ENCODE peak calls at places on chromosomes 7 and 10, in ten cellular contexts. V is tibial nerve, W is endodermal cell, F is osteocyte, O is left ventricle myocardium inferior, B is adrenal gland, U is body of pancreas, J is AG04450, Y is brain microvascular endothelial cell, M is breast epithelium. G is an unnamed sample.

GRCh38 chr10:23505797-23506465 is 67.1 kb downstream of the OTUD1 start:
- DNase-seq in Y (no peak), O (no peak), V (no peak), F (no peak), U (no peak), M (no peak), B (no peak), J (no peak), W (no peak), G (no peak)

GRCh38 chr7:71683382-71683781 is 551.4 kb downstream of the GALNT17 start:
- DNase-seq in B (no peak), O (no peak), J (no peak), Y (no peak), W (no peak), U (no peak), M (no peak), F (no peak), V (no peak), G (no peak)

GRCh38 chr7:158031820-158032424 is 555.7 kb downstream of the PTPRN2 start:
- DNase-seq in J (no peak), U (no peak), M (peak), Y (no peak), B (no peak), O (no peak), W (peak), F (no peak), V (no peak), G (no peak)

GRCh38 chr7:47335071-47335470 is 246.8 kb downstream of the TNS3 start:
- DNase-seq in F (no peak), B (no peak), M (peak), O (no peak), U (no peak), Y (no peak), V (no peak), W (peak), J (no peak), G (no peak)

GRCh38 chr7:27873981-27874957 is 134.3 kb downstream of the TAX1BP1 start:
- DNase-seq in V (no peak), W (no peak), F (peak), Y (peak), U (peak), J (no peak), M (no peak), B (peak), O (peak), G (no peak)

GRCh38 chr7:47091141-47091540 is 490.8 kb downstream of the TNS3 start:
- DNase-seq in U (no peak), J (no peak), B (no peak), M (no peak), V (no peak), F (no peak), Y (peak), O (no peak), W (no peak), G (no peak)

GRCh38 chr7:69374036-69374420 is 224.2 kb upstream of the AUTS2 start:
- DNase-seq in Y (no peak), B (no peak), O (no peak), J (no peak), W (no peak), V (no peak), F (no peak), U (no peak), M (no peak), G (no peak)

GRCh38 chr7:51053194-51053925 is 263.2 kb downstream of the COBL start:
- DNase-seq in B (no peak), M (no peak), J (no peak), Y (no peak), V (no peak), O (no peak), U (no peak), F (peak), W (no peak), G (no peak)

GRCh38 chr7:103031024-103031423 is 43.6 kb downstream of the FBXL13 start:
- DNase-seq in V (no peak), Y (no peak), O (no peak), J (no peak), B (no peak), U (no peak), W (no peak), F (no peak), M (no peak), G (no peak)

GRCh38 chr10:86306628-86307278 is 59.8 kb downstream of the GRID1 start:
- DNase-seq in U (no peak), F (no peak), J (no peak), O (no peak), W (peak), B (no peak), V (no peak), Y (peak), M (peak), G (no peak)

GRCh38 chr10:5550621-5551530 is 26.1 kb downstream of the CALML3 start:
- DNase-seq in B (no peak), O (peak), W (no peak), M (peak), U (peak), V (no peak), F (no peak), J (no peak), Y (peak), G (no peak)

GRCh38 chr7:18558503-18558902 is 63.0 kb downstream of the HDAC9 start:
- DNase-seq in V (no peak), M (no peak), B (no peak), J (no peak), Y (no peak), F (no peak), U (no peak), W (no peak), O (no peak), G (peak)

GRCh38 chr7:157717211-157718174 is 380.7 kb downstream of the DNAJB6 start:
- DNase-seq in U (no peak), V (no peak), F (no peak), B (no peak), O (no peak), Y (no peak), J (no peak), M (peak), W (peak), G (no peak)

GRCh38 chr7:2019693-2020511 is 212.8 kb downstream of the MAD1L1 start:
- DNase-seq in J (peak), U (peak), O (peak), W (no peak), Y (peak), V (peak), M (no peak), F (no peak), B (peak), G (peak)

GRCh38 chr7:33423646-33424020 is 294.3 kb downstream of the BBS9 start:
- DNase-seq in O (no peak), W (peak), V (no peak), F (no peak), U (no peak), Y (no peak), M (no peak), J (no peak), B (no peak), G (no peak)

GRCh38 chr10:92313750-92314149 is 22.8 kb downstream of the MARCHF5 start:
- DNase-seq in V (no peak), W (no peak), U (no peak), B (no peak), J (no peak), M (no peak), F (no peak), O (no peak), Y (no peak), G (no peak)

GRCh38 chr7:24401628-24402593 is 117.9 kb downstream of the NPY start:
- DNase-seq in B (no peak), F (no peak), W (no peak), Y (no peak), U (no peak), V (no peak), O (no peak), J (no peak), M (no peak), G (peak)

GRCh38 chr10:51711519-51711891 is 12.1 kb upstream of the CSTF2T start:
- DNase-seq in Y (no peak), M (no peak), O (no peak), V (no peak), J (no peak), U (no peak), W (no peak), F (no peak), B (no peak), G (no peak)

GRCh38 chr10:37236093-37236492 is 110.7 kb downstream of the ANKRD30A start:
- DNase-seq in J (no peak), F (no peak), B (no peak), M (no peak), Y (no peak), O (no peak), V (no peak), W (no peak), U (no peak), G (no peak)

GRCh38 chr7:124152859-124153692 is 120.2 kb upstream of the TMEM229A start:
- DNase-seq in W (peak), O (no peak), J (peak), Y (peak), F (no peak), V (no peak), B (peak), U (no peak), M (no peak), G (no peak)

GRCh38 chr10:90592903-90593302 is 264.9 kb downstream of the HTR7 start:
- DNase-seq in W (peak), Y (peak), M (no peak), B (peak), J (peak), U (peak), F (no peak), O (peak), V (no peak), G (peak)

GRCh38 chr10:102112210-102112817 is 7.9 kb downstream of the LDB1 start:
- DNase-seq in W (peak), J (no peak), O (no peak), B (no peak), V (no peak), M (no peak), F (no peak), U (no peak), Y (no peak), G (no peak)

GRCh38 chr10:118209215-118209614 is 132.9 kb downstream of the FAM204A start:
- DNase-seq in Y (no peak), J (no peak), W (no peak), B (no peak), M (no peak), V (no peak), O (no peak), F (no peak), U (no peak), G (no peak)

GRCh38 chr10:63261496-63261895 is 128.4 kb downstream of the NRBF2 start:
- DNase-seq in Y (no peak), B (no peak), F (no peak), U (no peak), O (no peak), W (no peak), M (no peak), V (no peak), J (no peak), G (no peak)

GRCh38 chr7:17009007-17009719 is 127.4 kb upstream of the AGR3 start:
- DNase-seq in V (no peak), F (no peak), W (no peak), B (no peak), M (no peak), J (no peak), Y (no peak), U (no peak), O (no peak), G (no peak)

GRCh38 chr7:48154792-48155413 is 16.4 kb upstream of the ABCA13 start:
- DNase-seq in O (no peak), J (no peak), U (peak), V (no peak), B (peak), M (no peak), F (no peak), W (peak), Y (peak), G (no peak)

GRCh38 chr10:86658261-86658741 is 4.0 kb downstream of the OPN4 start:
- DNase-seq in Y (no peak), J (no peak), O (no peak), V (no peak), U (peak), B (peak), M (peak), W (peak), F (no peak), G (no peak)

GRCh38 chr7:132124575-132124974 is 451.7 kb downstream of the PLXNA4 start:
- DNase-seq in V (no peak), J (no peak), F (no peak), B (no peak), W (no peak), Y (no peak), M (no peak), O (no peak), U (no peak), G (no peak)

GRCh38 chr10:62653254-62653653 is 151.3 kb upstream of the ADO start:
- DNase-seq in W (no peak), M (no peak), J (no peak), B (no peak), U (no peak), Y (no peak), F (no peak), O (no peak), V (no peak), G (no peak)

GRCh38 chr7:47026733-47027450 is 555.0 kb downstream of the TNS3 start:
- DNase-seq in W (no peak), B (no peak), Y (no peak), U (no peak), J (no peak), M (no peak), F (no peak), O (peak), V (no peak), G (no peak)

GRCh38 chr7:112252141-112252540 is 45.6 kb downstream of the ZNF277 start:
- DNase-seq in F (no peak), U (no peak), M (no peak), W (no peak), O (no peak), J (no peak), V (no peak), B (no peak), Y (no peak), G (no peak)

GRCh38 chr7:112252691-112253090 is 46.2 kb downstream of the ZNF277 start:
- DNase-seq in J (no peak), O (no peak), M (no peak), V (no peak), Y (no peak), U (no peak), F (no peak), B (no peak), W (no peak), G (no peak)

GRCh38 chr7:112254709-112255387 is 48.4 kb downstream of the ZNF277 start:
- DNase-seq in U (no peak), W (no peak), F (no peak), V (no peak), B (no peak), O (no peak), Y (no peak), M (no peak), J (no peak), G (no peak)

GRCh38 chr7:112255388-112255720 is 48.9 kb downstream of the ZNF277 start:
- DNase-seq in W (no peak), J (no peak), O (no peak), F (no peak), B (no peak), Y (no peak), U (no peak), M (no peak), V (no peak), G (no peak)

GRCh38 chr7:112254166-112254565 is 47.7 kb downstream of the ZNF277 start:
- DNase-seq in W (no peak), Y (no peak), B (no peak), J (no peak), F (no peak), M (no peak), V (no peak), U (no peak), O (no peak), G (no peak)
- TF ChIP-seq CTCF in W (no peak), Y (no peak), B (no peak), J (no peak), F (no peak), M (no peak), V (no peak), U (no peak), O (no peak), G (no peak)

GRCh38 chr10:45612741-45613140 is 59.8 kb downstream of the ZFAND4 start:
- DNase-seq in Y (no peak), B (no peak), V (no peak), F (no peak), U (no peak), W (no peak), J (no peak), M (no peak), O (no peak), G (no peak)
- TF ChIP-seq CTCF in Y (no peak), B (no peak), V (no peak), F (no peak), U (no peak), W (no peak), J (no peak), M (no peak), O (no peak), G (no peak)

GRCh38 chr7:155455132-155455693 is 2.7 kb upstream of the EN2 start:
- DNase-seq in B (no peak), Y (no peak), U (no peak), O (no peak), J (no peak), F (no peak), V (no peak), M (no peak), W (peak), G (no peak)

GRCh38 chr7:155453296-155454182 is 4.4 kb upstream of the EN2 start:
- DNase-seq in V (no peak), Y (no peak), F (no peak), O (no peak), W (peak), U (no peak), M (no peak), B (no peak), J (no peak), G (no peak)

GRCh38 chr7:155452505-155453295 is 5.2 kb upstream of the EN2 start:
- DNase-seq in W (no peak), J (no peak), V (no peak), F (no peak), M (no peak), O (no peak), Y (no peak), U (no peak), B (no peak), G (no peak)

GRCh38 chr7:155455776-155456516 is 2.0 kb upstream of the EN2 start:
- DNase-seq in B (no peak), F (no peak), W (peak), O (no peak), M (peak), Y (no peak), J (no peak), U (no peak), V (no peak), G (no peak)

DNA sequence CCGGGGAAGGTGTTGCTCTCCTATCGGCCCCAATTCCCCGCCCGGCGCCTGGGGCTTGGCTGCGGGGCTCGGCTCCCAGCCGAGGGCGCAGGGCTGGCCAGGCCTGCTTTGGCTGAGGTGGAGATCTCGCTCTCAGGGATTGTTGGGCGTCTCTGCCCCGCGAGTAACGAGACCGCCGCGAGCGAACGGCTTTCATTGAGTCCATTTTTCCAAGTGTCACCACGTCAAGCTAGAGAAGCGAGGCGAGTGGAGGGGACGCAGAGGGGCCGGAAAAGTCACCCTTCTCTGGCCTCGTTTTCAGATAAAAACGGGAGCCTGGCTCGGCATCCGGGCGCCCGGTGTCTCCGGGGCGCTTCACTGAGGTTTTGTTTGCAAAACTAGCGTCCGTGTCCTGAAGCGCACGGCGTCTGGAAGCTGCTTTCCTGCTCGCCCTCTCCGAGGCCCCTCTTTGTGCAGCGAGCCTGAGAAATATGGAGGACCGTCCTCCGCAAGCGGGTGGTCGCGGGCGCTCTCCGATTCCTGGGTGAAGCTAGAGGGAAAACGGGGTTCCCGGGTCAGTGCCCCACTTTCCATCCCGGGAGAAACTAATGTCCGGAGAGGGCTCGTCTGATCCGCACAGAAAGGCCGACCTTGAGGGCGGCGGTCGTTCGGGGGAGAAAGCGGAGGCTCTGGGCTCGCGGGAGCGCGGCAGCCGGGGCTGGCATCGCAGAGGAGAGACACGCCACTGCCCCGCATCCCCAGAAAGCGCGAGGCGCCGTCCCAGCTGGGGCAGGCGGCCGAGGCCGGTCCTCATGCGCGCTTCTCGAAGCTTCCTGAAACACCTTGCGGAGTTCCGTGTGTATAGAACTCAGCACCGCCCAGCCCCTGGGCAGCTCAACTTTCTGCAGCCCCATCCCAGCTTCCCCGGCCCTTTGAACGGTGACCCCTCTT is 3.5 kb upstream of the EN2 start:
- DNase-seq in Y (no peak), U (no peak), M (no peak), V (no peak), F (no peak), B (no peak), O (no peak), W (peak), J (no peak), G (no peak)
- TF ChIP-seq CTCF in Y (no peak), U (no peak), M (no peak), V (no peak), F (no peak), B (no peak), O (no peak), W (no peak), J (no peak), G (no peak)

DNA sequence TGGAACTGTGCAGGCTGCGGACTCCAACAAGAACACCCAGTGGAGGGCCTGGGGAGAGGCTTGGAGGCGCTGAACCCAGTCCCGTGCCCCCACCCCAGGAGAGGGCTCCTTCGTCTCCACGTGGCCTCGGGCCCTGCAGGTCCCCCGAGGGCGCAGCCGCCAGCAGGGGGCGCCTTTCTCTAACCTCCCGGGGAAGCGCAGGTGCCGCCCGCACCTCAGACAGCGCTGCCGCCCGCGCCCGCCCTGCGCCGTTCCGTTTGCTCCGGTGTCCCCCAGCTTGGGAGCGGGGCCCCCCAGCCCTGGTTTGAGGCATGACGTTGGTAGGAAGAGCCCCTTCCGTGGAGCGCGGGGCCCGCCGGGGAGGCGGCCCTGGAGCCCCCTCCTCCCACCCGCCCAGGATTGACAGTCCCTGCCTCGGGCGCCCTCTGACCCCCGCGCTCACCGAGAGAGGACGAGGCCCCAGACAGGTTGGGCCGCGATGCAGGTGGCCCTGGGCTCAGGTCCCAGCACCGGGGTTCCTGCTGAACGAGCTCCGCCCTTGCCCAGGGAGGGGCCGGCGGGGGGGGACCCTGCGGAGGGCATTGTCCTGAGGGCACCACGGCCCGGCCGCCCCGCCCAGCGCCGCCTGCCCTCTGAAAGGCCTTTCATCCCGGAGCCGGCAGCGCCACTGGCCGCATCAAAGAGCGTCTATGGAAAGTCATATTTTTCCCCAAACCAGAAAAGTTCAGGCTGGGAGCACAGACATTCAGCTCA is 42.9 kb downstream of the FOXL3 start:
- DNase-seq in W (peak), Y (peak), J (no peak), V (peak), B (peak), U (peak), F (peak), M (peak), O (peak), G (no peak)
- TF ChIP-seq CTCF in W (peak), Y (peak), J (peak), V (peak), B (peak), U (peak), F (peak), M (peak), O (peak), G (peak)

DNA sequence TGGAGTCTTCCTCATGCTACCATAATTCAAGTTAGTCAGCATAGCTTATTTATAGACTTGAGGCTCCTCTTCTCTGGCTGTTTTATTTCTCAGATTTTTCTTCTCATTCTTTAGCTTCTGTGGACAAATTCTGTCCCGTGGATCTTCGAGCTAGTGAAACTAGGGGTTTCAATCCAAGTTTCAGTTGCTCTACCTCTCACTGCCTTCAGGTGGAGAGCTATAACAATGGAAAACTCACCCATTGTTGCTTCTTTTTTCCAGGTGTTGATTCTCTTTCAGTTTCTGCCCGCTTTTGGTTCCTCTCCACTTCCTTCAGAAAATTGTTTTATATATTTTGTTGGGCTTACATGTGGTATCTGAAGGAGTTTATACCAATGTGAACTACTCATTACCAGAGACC is 266.0 kb downstream of the TCF7L2 start:
- DNase-seq in B (no peak), O (no peak), Y (no peak), U (no peak), V (no peak), M (no peak), F (no peak), W (no peak), J (no peak), G (no peak)
- TF ChIP-seq CTCF in B (no peak), O (no peak), Y (peak), U (peak), V (no peak), M (peak), F (peak), W (peak), J (no peak), G (peak)